ENCODE peak calls at places on chromosome 22, in five cellular contexts. M is activated CD4-positive, alpha-beta T cell treated with anti-CD3 and anti-CD28 coated beads, Interleukin-2, amount 50 U/mL, for 48 hours; E is GM23248; U is heart right ventricle; X is NCI-H1092. T is an unnamed sample.

GRCh38 chr22:43126506-43127165 is 16.1 kb downstream of the BIK start:
- DNase-seq in M (no peak), X (no peak), U (no peak), E (peak; percentile 83), T (no peak)

GRCh38 chr22:34414467-34415440 is 494.5 kb upstream of the LARGE1 start:
- DNase-seq in E (peak; percentile 3), X (peak; percentile 30), M (peak; percentile 20), U (peak; percentile 12), T (no peak)

GRCh38 chr22:42357634-42358296 is 74.4 kb downstream of the NFAM1 start:
- DNase-seq in U (peak; percentile 50), E (no peak), X (no peak), M (no peak), T (no peak)

GRCh38 chr22:39530692-39531331 is 1.7 kb downstream of the RPS19BP1 start:
- DNase-seq in U (no peak), X (no peak), M (peak; percentile 17), E (peak; percentile 68), T (no peak)

GRCh38 chr22:38107692-38108515 is 2.6 kb downstream of the BAIAP2L2 start:
- DNase-seq in E (peak; percentile 30), M (no peak), U (no peak), X (no peak), T (no peak)

GRCh38 chr22:46619830-46620501 is at the start of gene GRAMD4:
- DNase-seq in X (no peak), M (no peak), U (peak; percentile 74), E (peak; percentile 11), T (no peak)

GRCh38 chr22:42932857-42933782 is 76.0 kb upstream of the ARFGAP3 start:
- DNase-seq in X (no peak), E (peak; percentile 58), U (peak; percentile 69), M (peak; percentile 39), T (peak; percentile 39)

GRCh38 chr22:42439821-42440674 is 7.8 kb upstream of the NFAM1 start:
- DNase-seq in M (peak; percentile 12), E (peak; percentile 61), X (no peak), U (no peak), T (no peak)

GRCh38 chr22:49968831-49969661 is 8.5 kb downstream of the PIM3 start:
- DNase-seq in U (peak; percentile 5), X (no peak), M (no peak), E (no peak), T (peak; percentile 2)

GRCh38 chr22:26732284-26732683 is 74.9 kb downstream of the MIAT start:
- DNase-seq in E (no peak), U (no peak), M (no peak), X (no peak), T (no peak)

GRCh38 chr22:24445481-24446290 is 18.3 kb downstream of the ADORA2A start:
- DNase-seq in M (peak; percentile 27), U (no peak), E (no peak), X (no peak), T (no peak)

T was measured in activated naive CD4-positive, alpha-beta T cell treated with Interleukin-2 at 50 U/mL for 16 hours.